ENCODE peak calls at places on chromosomes 16 and 17, in six cellular contexts. One of them, this sample, is unnamed.

GRCh38 chr16:19655242-19655777 is 62.7 kb downstream of the KNOP1 start:
- DNase-seq in fibroblast of lung: no peak
- DNase-seq in PC-9: no peak
- DNase-seq in activated naive CD8-positive, alpha-beta T cell treated with anti-CD3 and anti-CD28 coated beads for 36 hours: no peak
- DNase-seq in NCI-H1048: no peak
- DNase-seq in HuH-7: no peak
- DNase-seq in this sample: no peak

GRCh38 chr17:77354721-77355455 is 214.1 kb downstream of the SEC14L1 start:
- DNase-seq in fibroblast of lung: peak
- DNase-seq in PC-9: no peak
- DNase-seq in activated naive CD8-positive, alpha-beta T cell treated with anti-CD3 and anti-CD28 coated beads for 36 hours: no peak
- DNase-seq in NCI-H1048: no peak
- DNase-seq in HuH-7: no peak
- DNase-seq in this sample: peak

GRCh38 chr17:77644981-77645380 is 313.5 kb upstream of the TNRC6C start:
- DNase-seq in fibroblast of lung: no peak
- DNase-seq in PC-9: no peak
- DNase-seq in activated naive CD8-positive, alpha-beta T cell treated with anti-CD3 and anti-CD28 coated beads for 36 hours: peak
- DNase-seq in NCI-H1048: no peak
- DNase-seq in HuH-7: no peak
- DNase-seq in this sample: no peak

GRCh38 chr16:88724855-88725555 is 18.7 kb downstream of the CTU2 start:
- DNase-seq in fibroblast of lung: no peak
- DNase-seq in PC-9: no peak
- DNase-seq in activated naive CD8-positive, alpha-beta T cell treated with anti-CD3 and anti-CD28 coated beads for 36 hours: no peak
- DNase-seq in NCI-H1048: no peak
- DNase-seq in HuH-7: no peak
- DNase-seq in this sample: no peak

GRCh38 chr16:84810518-84811273 is 9.1 kb upstream of the CRISPLD2 start:
- DNase-seq in fibroblast of lung: peak
- DNase-seq in PC-9: no peak
- DNase-seq in activated naive CD8-positive, alpha-beta T cell treated with anti-CD3 and anti-CD28 coated beads for 36 hours: peak
- DNase-seq in NCI-H1048: no peak
- DNase-seq in HuH-7: no peak
- DNase-seq in this sample: no peak

GRCh38 chr17:76586741-76587487 is 1.3 kb upstream of the ST6GALNAC2 start:
- DNase-seq in fibroblast of lung: no peak
- DNase-seq in PC-9: no peak
- DNase-seq in activated naive CD8-positive, alpha-beta T cell treated with anti-CD3 and anti-CD28 coated beads for 36 hours: no peak
- DNase-seq in NCI-H1048: no peak
- DNase-seq in HuH-7: no peak
- DNase-seq in this sample: no peak

GRCh38 chr16:68689921-68690320 is 44.8 kb downstream of the CDH3 start:
- DNase-seq in fibroblast of lung: no peak
- DNase-seq in PC-9: no peak
- DNase-seq in activated naive CD8-positive, alpha-beta T cell treated with anti-CD3 and anti-CD28 coated beads for 36 hours: no peak
- DNase-seq in NCI-H1048: no peak
- DNase-seq in HuH-7: no peak
- DNase-seq in this sample: no peak

GRCh38 chr16:46768809-46769208 is 20.7 kb upstream of the MYLK3 start:
- DNase-seq in fibroblast of lung: no peak
- DNase-seq in PC-9: no peak
- DNase-seq in activated naive CD8-positive, alpha-beta T cell treated with anti-CD3 and anti-CD28 coated beads for 36 hours: no peak
- DNase-seq in NCI-H1048: no peak
- DNase-seq in HuH-7: no peak
- DNase-seq in this sample: no peak

GRCh38 chr17:59756236-59756818 is 48.9 kb downstream of the VMP1 start:
- DNase-seq in fibroblast of lung: peak
- DNase-seq in PC-9: peak
- DNase-seq in activated naive CD8-positive, alpha-beta T cell treated with anti-CD3 and anti-CD28 coated beads for 36 hours: no peak
- DNase-seq in NCI-H1048: no peak
- DNase-seq in HuH-7: no peak
- DNase-seq in this sample: no peak

GRCh38 chr16:85220125-85220839 is 108.0 kb upstream of the CIBAR2 start:
- DNase-seq in fibroblast of lung: peak
- DNase-seq in PC-9: no peak
- DNase-seq in activated naive CD8-positive, alpha-beta T cell treated with anti-CD3 and anti-CD28 coated beads for 36 hours: no peak
- DNase-seq in NCI-H1048: no peak
- DNase-seq in HuH-7: no peak
- DNase-seq in this sample: peak

GRCh38 chr17:66803474-66803951 is 31.4 kb upstream of the CACNG5 start:
- DNase-seq in fibroblast of lung: no peak
- DNase-seq in PC-9: no peak
- DNase-seq in activated naive CD8-positive, alpha-beta T cell treated with anti-CD3 and anti-CD28 coated beads for 36 hours: no peak
- DNase-seq in NCI-H1048: no peak
- DNase-seq in HuH-7: no peak
- DNase-seq in this sample: no peak